ENCODE peak calls at places on chromosomes 7 and 10, in five cellular contexts. One of them, this sample, is unnamed.

GRCh38 chr7:101933685-101934084 is 116.3 kb downstream of the CUX1 start:
- DNase-seq in IMR-90: no peak
- DNase-seq in neural progenitor cell: no peak
- DNase-seq in neuronal stem cell: no peak
- DNase-seq in fibroblast of lung: peak; percentile 46
- DNase-seq in this sample: no peak

GRCh38 chr7:5423844-5424688 is 432 bp upstream of the TNRC18 start:
- DNase-seq in IMR-90: peak; percentile 99
- DNase-seq in neural progenitor cell: peak; percentile 98
- DNase-seq in neuronal stem cell: peak; percentile 99
- DNase-seq in fibroblast of lung: peak; percentile 98
- DNase-seq in this sample: peak; percentile 92

GRCh38 chr7:94089806-94090205 is 85.7 kb upstream of the BET1 start:
- DNase-seq in IMR-90: no peak
- DNase-seq in neural progenitor cell: no peak
- DNase-seq in neuronal stem cell: no peak
- DNase-seq in fibroblast of lung: no peak
- DNase-seq in this sample: no peak

GRCh38 chr7:106111671-106112117 is 418 bp downstream of the SYPL1 start:
- DNase-seq in IMR-90: no peak
- DNase-seq in neural progenitor cell: peak; percentile 82
- DNase-seq in neuronal stem cell: no peak
- DNase-seq in fibroblast of lung: no peak
- DNase-seq in this sample: peak; percentile 66

GRCh38 chr7:148156248-148156647 is 434.3 kb upstream of the C7orf33 start:
- DNase-seq in IMR-90: peak; percentile 1
- DNase-seq in neural progenitor cell: no peak
- DNase-seq in neuronal stem cell: no peak
- DNase-seq in fibroblast of lung: peak; percentile 20
- DNase-seq in this sample: no peak

GRCh38 chr7:48636391-48637015 is 287.8 kb upstream of the CDC14C start:
- DNase-seq in IMR-90: no peak
- DNase-seq in neural progenitor cell: no peak
- DNase-seq in neuronal stem cell: no peak
- DNase-seq in fibroblast of lung: peak; percentile 12
- DNase-seq in this sample: no peak

GRCh38 chr7:95687759-95688343 is 84.5 kb upstream of the DYNC1I1 start:
- DNase-seq in IMR-90: peak; percentile 26
- DNase-seq in neural progenitor cell: peak; percentile 57
- DNase-seq in neuronal stem cell: peak; percentile 14
- DNase-seq in fibroblast of lung: peak; percentile 5
- DNase-seq in this sample: peak; percentile 24

GRCh38 chr7:95436407-95436806 is 1.6 kb upstream of the PON2 start:
- DNase-seq in IMR-90: no peak
- DNase-seq in neural progenitor cell: no peak
- DNase-seq in neuronal stem cell: no peak
- DNase-seq in fibroblast of lung: no peak
- DNase-seq in this sample: no peak

GRCh38 chr7:88307841-88308240 is 1.1 kb upstream of the STEAP4 start:
- DNase-seq in IMR-90: no peak
- DNase-seq in neural progenitor cell: no peak
- DNase-seq in neuronal stem cell: no peak
- DNase-seq in fibroblast of lung: no peak
- DNase-seq in this sample: no peak

GRCh38 chr10:60574388-60574787 is 184.7 kb upstream of the ANK3 start:
- DNase-seq in IMR-90: no peak
- DNase-seq in neural progenitor cell: no peak
- DNase-seq in neuronal stem cell: no peak
- DNase-seq in fibroblast of lung: no peak
- DNase-seq in this sample: no peak

GRCh38 chr10:5525581-5526271 is 965 bp downstream of the CALML3 start:
- DNase-seq in IMR-90: no peak
- DNase-seq in neural progenitor cell: no peak
- DNase-seq in neuronal stem cell: no peak
- DNase-seq in fibroblast of lung: peak; percentile 42
- DNase-seq in this sample: no peak

GRCh38 chr10:119439922-119440321 is 102.6 kb downstream of the RGS10 start:
- DNase-seq in IMR-90: no peak
- DNase-seq in neural progenitor cell: no peak
- DNase-seq in neuronal stem cell: no peak
- DNase-seq in fibroblast of lung: no peak
- DNase-seq in this sample: no peak

GRCh38 chr7:435518-436366 is 83.9 kb downstream of the PDGFA start:
- DNase-seq in IMR-90: peak; percentile 5
- DNase-seq in neural progenitor cell: no peak
- DNase-seq in neuronal stem cell: no peak
- DNase-seq in fibroblast of lung: peak; percentile 53
- DNase-seq in this sample: no peak

GRCh38 chr7:131859162-131859821 is 302.9 kb upstream of the PODXL start:
- DNase-seq in IMR-90: peak; percentile 62
- DNase-seq in neural progenitor cell: peak; percentile 75
- DNase-seq in neuronal stem cell: peak; percentile 62
- DNase-seq in fibroblast of lung: peak; percentile 73
- DNase-seq in this sample: peak; percentile 52

GRCh38 chr7:97818066-97818663 is 54.0 kb downstream of the ASNS start:
- DNase-seq in IMR-90: no peak
- DNase-seq in neural progenitor cell: no peak
- DNase-seq in neuronal stem cell: no peak
- DNase-seq in fibroblast of lung: no peak
- DNase-seq in this sample: no peak

GRCh38 chr7:50531928-50532327 is 33.3 kb downstream of the DDC start:
- DNase-seq in IMR-90: peak; percentile 45
- DNase-seq in neural progenitor cell: no peak
- DNase-seq in neuronal stem cell: no peak
- DNase-seq in fibroblast of lung: peak; percentile 35
- DNase-seq in this sample: no peak

GRCh38 chr10:54749623-54750022 is 51.4 kb downstream of the PCDH15 start:
- DNase-seq in IMR-90: no peak
- DNase-seq in neural progenitor cell: no peak
- DNase-seq in neuronal stem cell: no peak
- DNase-seq in fibroblast of lung: no peak
- DNase-seq in this sample: no peak

GRCh38 chr10:57968328-57969016 is 299.2 kb downstream of the IPMK start:
- DNase-seq in IMR-90: no peak
- DNase-seq in neural progenitor cell: peak; percentile 10
- DNase-seq in neuronal stem cell: no peak
- DNase-seq in fibroblast of lung: no peak
- DNase-seq in this sample: no peak

GRCh38 chr7:80890391-80890790 is 28.5 kb downstream of the SEMA3C start:
- DNase-seq in IMR-90: peak; percentile 34
- DNase-seq in neural progenitor cell: no peak
- DNase-seq in neuronal stem cell: no peak
- DNase-seq in fibroblast of lung: peak; percentile 35
- DNase-seq in this sample: no peak

GRCh38 chr10:107545717-107546116 is 381.2 kb upstream of the SORCS1 start:
- DNase-seq in IMR-90: no peak
- DNase-seq in neural progenitor cell: no peak
- DNase-seq in neuronal stem cell: no peak
- DNase-seq in fibroblast of lung: no peak
- DNase-seq in this sample: no peak

GRCh38 chr7:140122975-140123374 is 53.8 kb downstream of the KDM7A start:
- DNase-seq in IMR-90: no peak
- DNase-seq in neural progenitor cell: no peak
- DNase-seq in neuronal stem cell: no peak
- DNase-seq in fibroblast of lung: peak; percentile 11
- DNase-seq in this sample: no peak

GRCh38 chr7:12719141-12719919 is 31.9 kb downstream of the ARL4A start:
- DNase-seq in IMR-90: peak; percentile 86
- DNase-seq in neural progenitor cell: no peak
- DNase-seq in neuronal stem cell: no peak
- DNase-seq in fibroblast of lung: peak; percentile 86
- DNase-seq in this sample: no peak

GRCh38 chr10:129078746-129079480 is 388.1 kb upstream of the MGMT start:
- DNase-seq in IMR-90: no peak
- DNase-seq in neural progenitor cell: no peak
- DNase-seq in neuronal stem cell: no peak
- DNase-seq in fibroblast of lung: no peak
- DNase-seq in this sample: no peak

GRCh38 chr10:115944538-115944937 is 328.5 kb downstream of the GFRA1 start:
- DNase-seq in IMR-90: no peak
- DNase-seq in neural progenitor cell: no peak
- DNase-seq in neuronal stem cell: no peak
- DNase-seq in fibroblast of lung: no peak
- DNase-seq in this sample: no peak

GRCh38 chr10:22280078-22280477 is 36.1 kb upstream of the COMMD3 start:
- DNase-seq in IMR-90: no peak
- DNase-seq in neural progenitor cell: no peak
- DNase-seq in neuronal stem cell: no peak
- DNase-seq in fibroblast of lung: no peak
- DNase-seq in this sample: no peak

GRCh38 chr10:110783509-110784103 is 88.1 kb upstream of the PDCD4 start:
- DNase-seq in IMR-90: peak; percentile 4
- DNase-seq in neural progenitor cell: no peak
- DNase-seq in neuronal stem cell: no peak
- DNase-seq in fibroblast of lung: no peak
- DNase-seq in this sample: no peak

GRCh38 chr10:16967000-16967865 is 150.0 kb upstream of the RSU1 start:
- DNase-seq in IMR-90: peak; percentile 94
- DNase-seq in neural progenitor cell: no peak
- DNase-seq in neuronal stem cell: no peak
- DNase-seq in fibroblast of lung: peak; percentile 83
- DNase-seq in this sample: no peak

GRCh38 chr10:16965242-16965620 is 148.0 kb upstream of the RSU1 start:
- DNase-seq in IMR-90: no peak
- DNase-seq in neural progenitor cell: no peak
- DNase-seq in neuronal stem cell: no peak
- DNase-seq in fibroblast of lung: no peak
- DNase-seq in this sample: no peak

GRCh38 chr10:16967866-16968721 is 150.9 kb upstream of the RSU1 start:
- DNase-seq in IMR-90: peak; percentile 93
- DNase-seq in neural progenitor cell: peak; percentile 84
- DNase-seq in neuronal stem cell: peak; percentile 75
- DNase-seq in fibroblast of lung: peak; percentile 95
- DNase-seq in this sample: no peak

GRCh38 chr10:16965740-16966447 is 148.7 kb upstream of the RSU1 start:
- DNase-seq in IMR-90: peak; percentile 99
- DNase-seq in neural progenitor cell: peak; percentile 45
- DNase-seq in neuronal stem cell: no peak
- DNase-seq in fibroblast of lung: peak; percentile 100
- DNase-seq in this sample: no peak

GRCh38 chr10:16968722-16969055 is 151.5 kb upstream of the RSU1 start:
- DNase-seq in IMR-90: no peak
- DNase-seq in neural progenitor cell: no peak
- DNase-seq in neuronal stem cell: no peak
- DNase-seq in fibroblast of lung: no peak
- DNase-seq in this sample: no peak
- H2AFZ ChIP-seq in IMR-90: peak overlapping the region; percentile 3
- H2AFZ ChIP-seq in neural progenitor cell: no peak overlapping the region
- H2AFZ ChIP-seq in neuronal stem cell: peak overlapping the region; percentile 17
- H2AFZ ChIP-seq in fibroblast of lung: no peak overlapping the region
- H2AFZ ChIP-seq in this sample: no peak overlapping the region

DNA sequence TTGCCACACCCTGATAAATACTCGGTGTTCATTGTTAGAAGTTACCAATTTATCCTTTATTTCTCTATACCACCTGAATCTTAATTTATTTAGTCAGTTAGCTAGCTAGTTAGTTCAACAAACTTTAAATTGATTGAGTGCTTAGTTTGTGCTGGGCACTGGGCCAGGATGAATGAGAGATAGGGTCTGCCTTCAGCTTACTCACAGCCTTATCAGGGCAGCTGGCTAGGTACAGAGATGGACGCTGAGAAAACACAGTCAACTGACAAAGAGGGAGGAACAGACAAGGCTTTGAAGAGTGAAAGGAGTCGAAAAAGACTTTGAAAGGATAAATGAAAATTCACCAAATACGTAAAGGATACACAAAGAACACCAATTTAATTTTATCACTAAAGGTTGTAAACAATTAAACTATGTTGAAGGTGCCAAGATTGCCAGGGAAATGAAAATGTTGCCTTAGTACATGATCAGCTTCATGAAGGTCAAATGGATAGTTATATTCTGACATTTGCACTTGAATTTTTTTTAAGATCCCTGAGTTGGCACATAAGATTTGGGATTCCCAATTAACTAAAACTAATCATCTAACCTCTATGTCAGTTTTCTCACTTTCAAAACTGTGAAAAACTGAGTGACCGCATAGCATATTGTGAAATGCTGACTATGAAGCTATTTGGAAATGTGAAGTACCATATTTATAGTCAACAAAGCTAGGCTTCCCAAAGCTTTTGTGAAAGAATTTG is 2.1 kb downstream of the CAV2 start:
- DNase-seq in IMR-90: peak; percentile 76
- DNase-seq in neural progenitor cell: no peak
- DNase-seq in neuronal stem cell: no peak
- DNase-seq in fibroblast of lung: peak; percentile 75
- DNase-seq in this sample: no peak
- H3K9ac ChIP-seq in IMR-90: peak overlapping the region; percentile 96
- H3K9ac ChIP-seq in neural progenitor cell: no peak overlapping the region
- H3K9ac ChIP-seq in neuronal stem cell: peak overlapping the region; percentile 37
- H3K9ac ChIP-seq in fibroblast of lung: no peak overlapping the region
- H3K9ac ChIP-seq in this sample: no peak overlapping the region

GRCh38 chr10:70811881-70812280 is 3.9 kb upstream of the SGPL1 start:
- DNase-seq in IMR-90: no peak
- DNase-seq in neural progenitor cell: no peak
- DNase-seq in neuronal stem cell: no peak
- DNase-seq in fibroblast of lung: no peak
- DNase-seq in this sample: no peak

GRCh38 chr10:70812814-70813213 is 2.9 kb upstream of the SGPL1 start:
- DNase-seq in IMR-90: no peak
- DNase-seq in neural progenitor cell: no peak
- DNase-seq in neuronal stem cell: no peak
- DNase-seq in fibroblast of lung: no peak
- DNase-seq in this sample: no peak

GRCh38 chr10:70809011-70809611 is 6.6 kb upstream of the SGPL1 start:
- DNase-seq in IMR-90: no peak
- DNase-seq in neural progenitor cell: no peak
- DNase-seq in neuronal stem cell: no peak
- DNase-seq in fibroblast of lung: no peak
- DNase-seq in this sample: no peak

GRCh38 chr10:70809726-70810125 is 6.0 kb upstream of the SGPL1 start:
- DNase-seq in IMR-90: no peak
- DNase-seq in neural progenitor cell: no peak
- DNase-seq in neuronal stem cell: no peak
- DNase-seq in fibroblast of lung: peak; percentile 51
- DNase-seq in this sample: no peak

GRCh38 chr10:70810967-70811366 is 4.8 kb upstream of the SGPL1 start:
- DNase-seq in IMR-90: no peak
- DNase-seq in neural progenitor cell: no peak
- DNase-seq in neuronal stem cell: no peak
- DNase-seq in fibroblast of lung: no peak
- DNase-seq in this sample: no peak
- H3K4me2 ChIP-seq in IMR-90: no peak overlapping the region
- H3K4me2 ChIP-seq in neural progenitor cell: no peak overlapping the region
- H3K4me2 ChIP-seq in neuronal stem cell: no peak overlapping the region
- H3K4me2 ChIP-seq in fibroblast of lung: no peak overlapping the region
- H3K4me2 ChIP-seq in this sample: no peak overlapping the region

DNA sequence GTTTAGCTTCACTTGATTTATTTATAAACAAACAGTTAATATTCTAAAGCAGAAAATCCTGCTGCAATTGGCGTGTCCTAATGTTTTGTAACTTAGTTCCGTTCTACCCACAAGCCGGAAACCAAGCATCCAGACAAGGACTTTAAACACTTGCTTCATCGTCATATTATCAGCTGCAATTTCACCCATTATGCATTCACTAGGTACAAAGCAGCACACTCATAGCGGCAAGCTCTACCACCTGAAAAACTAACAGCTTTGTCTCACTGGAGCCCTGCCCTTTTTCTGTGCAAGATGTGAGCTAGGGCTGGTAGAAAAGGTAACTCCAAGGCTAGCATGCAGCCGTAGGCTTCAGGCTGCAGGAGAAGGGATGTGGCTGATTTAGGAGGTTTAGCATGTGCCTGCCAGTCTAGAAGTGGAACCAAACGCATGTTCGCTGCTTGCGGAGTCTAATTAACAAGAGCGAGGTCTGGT is 43.7 kb upstream of the BPGM start:
- DNase-seq in IMR-90: peak; percentile 28
- DNase-seq in neural progenitor cell: no peak
- DNase-seq in neuronal stem cell: no peak
- DNase-seq in fibroblast of lung: peak; percentile 40
- DNase-seq in this sample: peak; percentile 15
- H2AFZ ChIP-seq in IMR-90: peak overlapping the region; percentile 82
- H2AFZ ChIP-seq in neural progenitor cell: peak overlapping the region; percentile 88
- H2AFZ ChIP-seq in neuronal stem cell: peak overlapping the region; percentile 67
- H2AFZ ChIP-seq in fibroblast of lung: peak overlapping the region; percentile 79
- H2AFZ ChIP-seq in this sample: peak overlapping the region; percentile 66